ENCODE peak calls at places on chromosomes 5 and 9, in five cellular contexts. One of them, this sample, is unnamed.
A peak's percentile ranks its signal among the peaks of the same experiment; 100 is the strongest.

GRCh38 chr5:87844449-87844848 is 424.2 kb downstream of the TMEM161B start:
- DNase-seq in GM10248: no peak
- DNase-seq in neural crest cell: no peak
- DNase-seq in vagina: no peak
- DNase-seq in CD4-positive, alpha-beta T cell: no peak
- DNase-seq in this sample: no peak

GRCh38 chr5:1385395-1386273 is 40.7 kb upstream of the CLPTM1L start:
- DNase-seq in vagina: no peak
- DNase-seq in CD4-positive, alpha-beta T cell: peak; percentile 82
- DNase-seq in neural crest cell: peak; percentile 69
- DNase-seq in GM10248: peak; percentile 90
- DNase-seq in this sample: peak; percentile 94

GRCh38 chr5:2415678-2416077 is 335.8 kb downstream of the IRX2 start:
- DNase-seq in vagina: no peak
- DNase-seq in neural crest cell: no peak
- DNase-seq in GM10248: no peak
- DNase-seq in CD4-positive, alpha-beta T cell: no peak
- DNase-seq in this sample: no peak

GRCh38 chr9:114539718-114540410 is 34.6 kb upstream of the WHRN start:
- DNase-seq in GM10248: no peak
- DNase-seq in neural crest cell: no peak
- DNase-seq in CD4-positive, alpha-beta T cell: no peak
- DNase-seq in vagina: no peak
- DNase-seq in this sample: no peak

GRCh38 chr9:89787595-89787994 is 182.8 kb downstream of the GADD45G start:
- DNase-seq in GM10248: no peak
- DNase-seq in CD4-positive, alpha-beta T cell: no peak
- DNase-seq in neural crest cell: no peak
- DNase-seq in vagina: no peak
- DNase-seq in this sample: no peak

GRCh38 chr5:32326216-32326772 is 13.6 kb upstream of the MTMR12 start:
- DNase-seq in CD4-positive, alpha-beta T cell: no peak
- DNase-seq in vagina: no peak
- DNase-seq in neural crest cell: no peak
- DNase-seq in GM10248: no peak
- DNase-seq in this sample: no peak

GRCh38 chr5:16679863-16680262 is 63.1 kb upstream of the RETREG1 start:
- DNase-seq in vagina: no peak
- DNase-seq in neural crest cell: no peak
- DNase-seq in CD4-positive, alpha-beta T cell: no peak
- DNase-seq in GM10248: no peak
- DNase-seq in this sample: no peak

GRCh38 chr9:121667214-121667613 is 15.8 kb downstream of the DAB2IP start:
- DNase-seq in vagina: no peak
- DNase-seq in GM10248: no peak
- DNase-seq in neural crest cell: no peak
- DNase-seq in CD4-positive, alpha-beta T cell: no peak
- DNase-seq in this sample: no peak

GRCh38 chr9:34086889-34087288 is 38.2 kb upstream of the UBAP2 start:
- DNase-seq in CD4-positive, alpha-beta T cell: no peak
- DNase-seq in GM10248: no peak
- DNase-seq in vagina: no peak
- DNase-seq in neural crest cell: no peak
- DNase-seq in this sample: no peak

GRCh38 chr5:139903805-139904565 is 108.4 kb downstream of the PSD2 start:
- DNase-seq in GM10248: peak; percentile 52
- DNase-seq in vagina: no peak
- DNase-seq in CD4-positive, alpha-beta T cell: no peak
- DNase-seq in neural crest cell: peak; percentile 26
- DNase-seq in this sample: peak; percentile 76

GRCh38 chr5:72076901-72077300 is 30.4 kb upstream of the MAP1B start:
- DNase-seq in vagina: no peak
- DNase-seq in GM10248: no peak
- DNase-seq in neural crest cell: no peak
- DNase-seq in CD4-positive, alpha-beta T cell: no peak
- DNase-seq in this sample: no peak

GRCh38 chr9:125889524-125890473 is 142.6 kb downstream of the PBX3 start:
- DNase-seq in neural crest cell: peak; percentile 45
- DNase-seq in GM10248: peak; percentile 67
- DNase-seq in CD4-positive, alpha-beta T cell: peak; percentile 26
- DNase-seq in vagina: no peak
- DNase-seq in this sample: peak; percentile 64

GRCh38 chr5:117788596-117788995 is 1199.8 kb downstream of the DTWD2 start:
- DNase-seq in neural crest cell: no peak
- DNase-seq in vagina: no peak
- DNase-seq in GM10248: no peak
- DNase-seq in CD4-positive, alpha-beta T cell: no peak
- DNase-seq in this sample: no peak

GRCh38 chr5:77145666-77146065 is 58.6 kb upstream of the ZBED3 start:
- DNase-seq in GM10248: no peak
- DNase-seq in CD4-positive, alpha-beta T cell: no peak
- DNase-seq in neural crest cell: no peak
- DNase-seq in vagina: no peak
- DNase-seq in this sample: no peak

GRCh38 chr5:115858396-115858795 is 16.7 kb downstream of the AP3S1 start:
- DNase-seq in GM10248: no peak
- DNase-seq in CD4-positive, alpha-beta T cell: no peak
- DNase-seq in neural crest cell: no peak
- DNase-seq in vagina: no peak
- DNase-seq in this sample: no peak

GRCh38 chr5:72065751-72066255 is 41.5 kb upstream of the MAP1B start:
- DNase-seq in vagina: no peak
- DNase-seq in neural crest cell: peak; percentile 14
- DNase-seq in CD4-positive, alpha-beta T cell: no peak
- DNase-seq in GM10248: no peak
- DNase-seq in this sample: no peak

GRCh38 chr5:154520861-154521453 is 42.9 kb upstream of the HAND1 start:
- DNase-seq in neural crest cell: peak; percentile 37
- DNase-seq in CD4-positive, alpha-beta T cell: no peak
- DNase-seq in GM10248: peak; percentile 62
- DNase-seq in vagina: no peak
- DNase-seq in this sample: peak; percentile 45

GRCh38 chr9:113352411-113352810 is 3.1 kb downstream of the BSPRY start:
- DNase-seq in neural crest cell: no peak
- DNase-seq in CD4-positive, alpha-beta T cell: no peak
- DNase-seq in vagina: no peak
- DNase-seq in GM10248: no peak
- DNase-seq in this sample: no peak

GRCh38 chr5:64015824-64016223 is 53.6 kb upstream of the HTR1A start:
- DNase-seq in neural crest cell: no peak
- DNase-seq in vagina: no peak
- DNase-seq in CD4-positive, alpha-beta T cell: no peak
- DNase-seq in GM10248: no peak
- DNase-seq in this sample: no peak

GRCh38 chr9:135771401-135772051 is 69.5 kb downstream of the KCNT1 start:
- DNase-seq in CD4-positive, alpha-beta T cell: no peak
- DNase-seq in neural crest cell: no peak
- DNase-seq in vagina: no peak
- DNase-seq in GM10248: no peak
- DNase-seq in this sample: no peak

GRCh38 chr5:33929925-33930690 is 6.1 kb upstream of the RXFP3 start:
- DNase-seq in neural crest cell: no peak
- DNase-seq in CD4-positive, alpha-beta T cell: no peak
- DNase-seq in vagina: no peak
- DNase-seq in GM10248: no peak
- DNase-seq in this sample: no peak

GRCh38 chr5:161138751-161139455 is 286.9 kb upstream of the ATP10B start:
- DNase-seq in vagina: no peak
- DNase-seq in GM10248: no peak
- DNase-seq in neural crest cell: no peak
- DNase-seq in CD4-positive, alpha-beta T cell: no peak
- DNase-seq in this sample: no peak

GRCh38 chr5:103333376-103333775 is 74.8 kb downstream of the MACIR start:
- DNase-seq in neural crest cell: no peak
- DNase-seq in GM10248: no peak
- DNase-seq in CD4-positive, alpha-beta T cell: no peak
- DNase-seq in vagina: no peak
- DNase-seq in this sample: no peak

GRCh38 chr9:104866186-104866585 is 61.8 kb downstream of the ABCA1 start:
- DNase-seq in vagina: no peak
- DNase-seq in neural crest cell: no peak
- DNase-seq in CD4-positive, alpha-beta T cell: no peak
- DNase-seq in GM10248: no peak
- DNase-seq in this sample: no peak

GRCh38 chr9:122444366-122444765 is 33.4 kb downstream of the OR1J1 start:
- DNase-seq in neural crest cell: no peak
- DNase-seq in CD4-positive, alpha-beta T cell: no peak
- DNase-seq in vagina: no peak
- DNase-seq in GM10248: no peak
- DNase-seq in this sample: no peak

GRCh38 chr5:10030219-10030831 is 219.4 kb downstream of the ATPSCKMT start:
- DNase-seq in GM10248: no peak
- DNase-seq in vagina: no peak
- DNase-seq in CD4-positive, alpha-beta T cell: no peak
- DNase-seq in neural crest cell: no peak
- DNase-seq in this sample: no peak

GRCh38 chr5:167608708-167609272 is 682.7 kb upstream of the WWC1 start:
- DNase-seq in CD4-positive, alpha-beta T cell: no peak
- DNase-seq in vagina: no peak
- DNase-seq in neural crest cell: no peak
- DNase-seq in GM10248: no peak
- DNase-seq in this sample: no peak

DNA sequence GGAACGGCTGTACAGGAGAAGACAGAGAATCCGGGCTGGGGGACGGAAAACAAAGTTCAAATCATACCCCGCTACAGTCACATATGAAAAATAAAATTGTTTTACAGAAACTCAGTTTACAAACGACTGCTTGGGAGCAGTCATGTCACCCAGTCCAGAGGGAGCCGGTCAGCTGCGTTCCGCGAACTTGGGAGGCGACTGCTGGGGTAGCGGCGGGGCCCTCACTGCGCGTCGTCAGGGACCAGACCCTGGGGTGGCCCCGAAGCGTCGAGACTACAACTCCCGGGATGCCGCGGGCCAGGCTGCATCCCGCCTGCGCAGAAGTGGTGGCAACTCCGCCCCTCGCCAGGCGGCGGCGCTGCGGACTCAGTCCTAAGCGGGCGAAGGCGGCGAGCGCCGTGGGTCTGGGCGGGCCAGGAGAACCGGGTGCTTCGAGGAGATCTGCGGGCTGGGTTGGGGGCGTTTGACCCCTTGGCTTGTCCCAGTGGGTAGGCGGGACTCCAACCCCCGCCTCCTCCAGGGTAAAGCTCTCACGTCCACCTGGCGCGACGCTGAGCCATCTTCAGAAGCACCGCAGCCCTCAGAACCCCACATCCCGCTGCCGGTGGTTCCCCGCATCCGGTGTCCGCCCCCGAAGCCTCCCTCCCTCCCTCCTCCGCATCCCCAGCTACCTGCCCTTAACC is 4.0 kb downstream of the SIT1 start:
- DNase-seq in CD4-positive, alpha-beta T cell: peak; percentile 87
- DNase-seq in neural crest cell: peak; percentile 92
- DNase-seq in GM10248: peak; percentile 94
- DNase-seq in vagina: no peak
- DNase-seq in this sample: peak; percentile 92
- TF ChIP-seq CTCF in CD4-positive, alpha-beta T cell: peak; percentile 96
- TF ChIP-seq CTCF in neural crest cell: peak; percentile 89
- TF ChIP-seq CTCF in GM10248: peak; percentile 98
- TF ChIP-seq CTCF in vagina: peak; percentile 89
- TF ChIP-seq CTCF in this sample: peak; percentile 98

GRCh38 chr9:95045751-95046150 is 271.8 kb downstream of the FANCC start:
- DNase-seq in vagina: no peak
- DNase-seq in neural crest cell: no peak
- DNase-seq in CD4-positive, alpha-beta T cell: no peak
- DNase-seq in GM10248: no peak
- DNase-seq in this sample: no peak
- TF ChIP-seq CTCF in vagina: no peak
- TF ChIP-seq CTCF in neural crest cell: no peak
- TF ChIP-seq CTCF in CD4-positive, alpha-beta T cell: no peak
- TF ChIP-seq CTCF in GM10248: no peak
- TF ChIP-seq CTCF in this sample: no peak

GRCh38 chr5:158164648-158165047 is 305.7 kb upstream of the CLINT1 start:
- DNase-seq in CD4-positive, alpha-beta T cell: no peak
- DNase-seq in vagina: no peak
- DNase-seq in GM10248: no peak
- DNase-seq in neural crest cell: no peak
- DNase-seq in this sample: no peak

GRCh38 chr5:158166424-158166823 is 307.5 kb upstream of the CLINT1 start:
- DNase-seq in CD4-positive, alpha-beta T cell: no peak
- DNase-seq in vagina: no peak
- DNase-seq in neural crest cell: no peak
- DNase-seq in GM10248: no peak
- DNase-seq in this sample: no peak

GRCh38 chr5:158162479-158162878 is 303.5 kb upstream of the CLINT1 start:
- DNase-seq in CD4-positive, alpha-beta T cell: no peak
- DNase-seq in neural crest cell: no peak
- DNase-seq in GM10248: no peak
- DNase-seq in vagina: no peak
- DNase-seq in this sample: no peak

GRCh38 chr5:158163836-158164572 is 305.1 kb upstream of the CLINT1 start:
- DNase-seq in GM10248: no peak
- DNase-seq in CD4-positive, alpha-beta T cell: no peak
- DNase-seq in vagina: no peak
- DNase-seq in neural crest cell: no peak
- DNase-seq in this sample: no peak

GRCh38 chr5:158165647-158166046 is 306.7 kb upstream of the CLINT1 start:
- DNase-seq in neural crest cell: no peak
- DNase-seq in vagina: no peak
- DNase-seq in CD4-positive, alpha-beta T cell: no peak
- DNase-seq in GM10248: no peak
- DNase-seq in this sample: no peak
- TF ChIP-seq CTCF in neural crest cell: no peak
- TF ChIP-seq CTCF in vagina: no peak
- TF ChIP-seq CTCF in CD4-positive, alpha-beta T cell: no peak
- TF ChIP-seq CTCF in GM10248: no peak
- TF ChIP-seq CTCF in this sample: peak; percentile 14

GRCh38 chr5:142168365-142168764 is 59.8 kb downstream of the NDFIP1 start:
- DNase-seq in CD4-positive, alpha-beta T cell: no peak
- DNase-seq in GM10248: no peak
- DNase-seq in neural crest cell: no peak
- DNase-seq in vagina: no peak
- DNase-seq in this sample: no peak

GRCh38 chr5:142166754-142167153 is 58.2 kb downstream of the NDFIP1 start:
- DNase-seq in neural crest cell: no peak
- DNase-seq in CD4-positive, alpha-beta T cell: no peak
- DNase-seq in vagina: no peak
- DNase-seq in GM10248: no peak
- DNase-seq in this sample: no peak

GRCh38 chr5:142170254-142170953 is 61.8 kb downstream of the NDFIP1 start:
- DNase-seq in CD4-positive, alpha-beta T cell: no peak
- DNase-seq in neural crest cell: no peak
- DNase-seq in vagina: no peak
- DNase-seq in GM10248: no peak
- DNase-seq in this sample: no peak

GRCh38 chr5:142164315-142164714 is 55.7 kb downstream of the NDFIP1 start:
- DNase-seq in CD4-positive, alpha-beta T cell: no peak
- DNase-seq in neural crest cell: no peak
- DNase-seq in GM10248: no peak
- DNase-seq in vagina: no peak
- DNase-seq in this sample: no peak

DNA sequence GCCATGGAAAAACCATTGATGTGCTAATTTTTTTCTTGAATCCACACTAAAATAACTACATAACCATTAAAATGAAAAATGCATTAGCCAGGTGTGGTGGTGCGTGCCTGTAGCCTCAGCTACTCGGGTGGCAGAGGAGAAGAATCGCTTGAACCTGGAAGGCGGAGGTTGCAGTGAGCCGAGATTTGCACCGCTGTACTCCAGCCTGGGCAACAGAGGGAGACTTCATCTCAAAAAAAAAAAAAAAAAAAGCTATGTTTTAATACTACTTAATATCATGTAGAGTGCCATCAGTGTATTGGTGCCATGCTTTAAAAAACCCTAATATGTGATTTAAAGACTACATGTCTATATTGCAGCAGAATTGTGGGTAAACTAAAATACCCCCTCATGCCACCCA is 58.9 kb downstream of the NDFIP1 start:
- DNase-seq in GM10248: no peak
- DNase-seq in neural crest cell: no peak
- DNase-seq in CD4-positive, alpha-beta T cell: no peak
- DNase-seq in vagina: no peak
- DNase-seq in this sample: no peak
- TF ChIP-seq CTCF in GM10248: no peak
- TF ChIP-seq CTCF in neural crest cell: no peak
- TF ChIP-seq CTCF in CD4-positive, alpha-beta T cell: no peak
- TF ChIP-seq CTCF in vagina: no peak
- TF ChIP-seq CTCF in this sample: no peak